ENCODE peak calls at places on chromosomes 16 and 17, in six cellular contexts. L, D, G, J, F and Z are unnamed samples.

GRCh38 chr16:11748404-11749254 is 6.0 kb upstream of the TXNDC11 start:
- DNase-seq in L (no peak), D (no peak), G (no peak), J (no peak), F (no peak), Z (no peak)

GRCh38 chr17:75769536-75769935 is 4.5 kb upstream of the GALK1 start:
- DNase-seq in L (no peak), D (no peak), G (no peak), J (no peak), F (no peak), Z (no peak)

GRCh38 chr17:30996481-30996880 is 25.6 kb downstream of the RNF135 start:
- DNase-seq in L (no peak), D (no peak), G (no peak), J (no peak), F (no peak), Z (no peak)

GRCh38 chr16:1768767-1769401 is 2.5 kb downstream of the NME3 start:
- DNase-seq in L (no peak), D (no peak), G (no peak), J (no peak), F (no peak), Z (no peak)

GRCh38 chr16:1199342-1200013 is 25.6 kb downstream of the TPSG1 start:
- DNase-seq in L (no peak), D (no peak), G (no peak), J (no peak), F (no peak), Z (no peak)

GRCh38 chr17:66383353-66383752 is 80.9 kb downstream of the PRKCA start:
- DNase-seq in L (peak; percentile 80), D (peak; percentile 94), G (peak; percentile 75), J (no peak), F (no peak), Z (no peak)

GRCh38 chr17:69093995-69094394 is 33.3 kb upstream of the ABCA9 start:
- DNase-seq in L (no peak), D (no peak), G (no peak), J (no peak), F (no peak), Z (no peak)

GRCh38 chr16:14497245-14498082 is 132.6 kb downstream of the PARN start:
- DNase-seq in L (no peak), D (no peak), G (no peak), J (no peak), F (no peak), Z (no peak)

GRCh38 chr16:17578921-17579876 is 108.4 kb upstream of the XYLT1 start:
- DNase-seq in L (peak; percentile 80), D (peak; percentile 74), G (peak; percentile 76), J (peak; percentile 82), F (no peak), Z (peak; percentile 67)

GRCh38 chr16:84526794-84527485 is 22.5 kb upstream of the MEAK7 start:
- DNase-seq in L (no peak), D (peak; percentile 38), G (no peak), J (no peak), F (no peak), Z (peak; percentile 86)

GRCh38 chr17:5758651-5759050 is 174.3 kb upstream of the NLRP1 start:
- DNase-seq in L (no peak), D (peak; percentile 39), G (no peak), J (peak; percentile 64), F (no peak), Z (peak; percentile 82)

GRCh38 chr17:30942311-30943079 is 20.8 kb downstream of the ADAP2 start:
- DNase-seq in L (no peak), D (no peak), G (no peak), J (no peak), F (no peak), Z (no peak)

GRCh38 chr16:27430923-27431484 is 29.0 kb downstream of the IL21R start:
- DNase-seq in L (no peak), D (peak; percentile 21), G (no peak), J (no peak), F (no peak), Z (no peak)

GRCh38 chr16:56910654-56911539 is 21.0 kb upstream of the HERPUD1 start:
- DNase-seq in L (peak; percentile 49), D (peak; percentile 86), G (peak; percentile 44), J (peak; percentile 58), F (no peak), Z (no peak)

GRCh38 chr16:11030990-11031510 is 86.7 kb downstream of the CLEC16A start:
- DNase-seq in L (no peak), D (no peak), G (no peak), J (peak; percentile 86), F (no peak), Z (no peak)

GRCh38 chr16:89502319-89502843 is 5.8 kb upstream of the SPG7 start:
- DNase-seq in L (no peak), D (peak; percentile 53), G (no peak), J (peak; percentile 30), F (no peak), Z (peak; percentile 44)

GRCh38 chr16:22356930-22357634 is 17.3 kb downstream of the CDR2 start:
- DNase-seq in L (no peak), D (no peak), G (no peak), J (no peak), F (no peak), Z (no peak)

GRCh38 chr16:85851034-85851780 is 47.8 kb upstream of the IRF8 start:
- DNase-seq in L (no peak), D (no peak), G (no peak), J (no peak), F (no peak), Z (no peak)

GRCh38 chr17:79993390-79994221 is 42.1 kb downstream of the TBC1D16 start:
- DNase-seq in L (peak; percentile 84), D (peak; percentile 92), G (peak; percentile 40), J (peak; percentile 90), F (no peak), Z (no peak)

GRCh38 chr17:1267471-1267947 is 2.7 kb upstream of the BHLHA9 start:
- DNase-seq in L (no peak), D (peak; percentile 51), G (no peak), J (peak; percentile 61), F (no peak), Z (peak; percentile 70)

GRCh38 chr17:81083125-81083765 is 48.3 kb downstream of the BAIAP2 start:
- DNase-seq in L (no peak), D (no peak), G (no peak), J (no peak), F (no peak), Z (peak; percentile 93)

GRCh38 chr17:63276821-63277220 is 169.3 kb downstream of the CYB561 start:
- DNase-seq in L (no peak), D (no peak), G (no peak), J (no peak), F (no peak), Z (no peak)

GRCh38 chr17:34269969-34270368 is at the start of gene CCL7:
- DNase-seq in L (no peak), D (peak; percentile 48), G (no peak), J (no peak), F (no peak), Z (no peak)

GRCh38 chr17:30921544-30922196 is at the start of gene ADAP2:
- DNase-seq in L (no peak), D (no peak), G (no peak), J (peak; percentile 45), F (no peak), Z (peak; percentile 32)

GRCh38 chr16:2151188-2152091 is 3.0 kb downstream of the RAB26 start:
- DNase-seq in L (no peak), D (no peak), G (no peak), J (no peak), F (no peak), Z (no peak)

GRCh38 chr17:44587339-44587738 is 30.1 kb downstream of the FZD2 start:
- DNase-seq in L (peak; percentile 49), D (peak; percentile 92), G (peak; percentile 63), J (peak; percentile 83), F (no peak), Z (peak; percentile 87)

GRCh38 chr16:57192720-57193486 is 6.8 kb downstream of the RSPRY1 start:
- DNase-seq in L (no peak), D (peak; percentile 33), G (no peak), J (no peak), F (no peak), Z (no peak)

GRCh38 chr16:79401157-79401556 is 199.4 kb downstream of the MAF start:
- DNase-seq in L (no peak), D (no peak), G (no peak), J (no peak), F (no peak), Z (no peak)

GRCh38 chr17:75785016-75785769 is 587 bp downstream of the UNK start:
- DNase-seq in L (peak; percentile 73), D (peak; percentile 97), G (peak; percentile 81), J (peak; percentile 92), F (peak; percentile 87), Z (peak; percentile 95)

GRCh38 chr16:87297918-87298631 is 19.1 kb downstream of the C16orf95 start:
- DNase-seq in L (no peak), D (peak; percentile 26), G (no peak), J (no peak), F (no peak), Z (peak; percentile 35)

GRCh38 chr17:18314059-18314730 is 599 bp downstream of the TOP3A start:
- DNase-seq in L (no peak), D (no peak), G (no peak), J (no peak), F (no peak), Z (peak; percentile 21)

GRCh38 chr16:67917852-67918236 is 13.8 kb downstream of the CTRL start:
- DNase-seq in L (no peak), D (no peak), G (no peak), J (peak; percentile 77), F (no peak), Z (no peak)

GRCh38 chr16:47716571-47716970 is 255.4 kb downstream of the PHKB start:
- DNase-seq in L (no peak), D (no peak), G (no peak), J (no peak), F (no peak), Z (no peak)

GRCh38 chr17:9371019-9371418 is 204.6 kb downstream of the STX8 start:
- DNase-seq in L (no peak), D (peak; percentile 70), G (no peak), J (no peak), F (no peak), Z (peak; percentile 54)

GRCh38 chr16:83588070-83588469 is 219.7 kb upstream of the HSBP1 start:
- DNase-seq in L (no peak), D (no peak), G (no peak), J (no peak), F (no peak), Z (no peak)

GRCh38 chr17:11608396-11608795 is 10.1 kb downstream of the DNAH9 start:
- DNase-seq in L (no peak), D (peak; percentile 3), G (no peak), J (peak; percentile 89), F (no peak), Z (no peak)

GRCh38 chr17:4221899-4222659 is 41.7 kb downstream of the ANKFY1 start:
- DNase-seq in L (no peak), D (no peak), G (no peak), J (no peak), F (no peak), Z (no peak)

GRCh38 chr17:51097708-51098446 is 22.8 kb downstream of the SPAG9 start:
- DNase-seq in L (no peak), D (no peak), G (no peak), J (peak; percentile 7), F (no peak), Z (no peak)